ENCODE peak calls at places on chromosomes 1 and 21, in ten cellular contexts. N is MCF 10A, F is endothelial cell, W is WERI-Rb-1, X is left lung, O is astrocyte of the cerebellum, M is HFF-Myc, I is suprapubic skin, L is GM10248, E is OCI-LY7. G is an unnamed sample.

GRCh38 chr1:85274969-85275453 is 1.4 kb downstream of the BCL10 start:
- DNase-seq in N (peak; percentile 78), F (no peak), W (no peak), X (no peak), O (peak; percentile 31), M (peak; percentile 66), I (no peak), L (no peak), E (peak; percentile 30), G (no peak)

GRCh38 chr1:112643080-112643479 is 23.4 kb downstream of the CAPZA1 start:
- DNase-seq in N (no peak), F (no peak), W (no peak), X (no peak), O (no peak), M (no peak), I (no peak), L (no peak), E (no peak), G (no peak)

GRCh38 chr1:90881034-90881433 is 140.8 kb downstream of the ZNF644 start:
- DNase-seq in N (no peak), F (no peak), W (no peak), X (no peak), O (no peak), M (no peak), I (no peak), L (no peak), E (no peak), G (no peak)

GRCh38 chr1:31306278-31306677 is 9.4 kb downstream of the ZCCHC17 start:
- DNase-seq in N (peak; percentile 84), F (no peak), W (no peak), X (no peak), O (peak; percentile 34), M (peak; percentile 87), I (no peak), L (no peak), E (no peak), G (no peak)

GRCh38 chr1:207049974-207050391 is 1.0 kb downstream of the YOD1 start:
- DNase-seq in N (peak; percentile 82), F (no peak), W (peak; percentile 67), X (no peak), O (peak; percentile 13), M (no peak), I (no peak), L (peak; percentile 56), E (peak; percentile 71), G (no peak)

GRCh38 chr1:201145816-201146215 is 8.5 kb downstream of the TMEM9 start:
- DNase-seq in N (no peak), F (no peak), W (peak; percentile 12), X (no peak), O (no peak), M (no peak), I (peak; percentile 36), L (no peak), E (no peak), G (no peak)

GRCh38 chr1:56578963-56579875 is at the start of gene PLPP3:
- DNase-seq in N (peak; percentile 85), F (peak; percentile 73), W (peak; percentile 61), X (peak; percentile 89), O (peak; percentile 91), M (peak; percentile 70), I (peak; percentile 91), L (peak; percentile 31), E (peak; percentile 69), G (peak; percentile 51)

GRCh38 chr1:208835082-208835467 is 590.9 kb upstream of the PLXNA2 start:
- DNase-seq in N (no peak), F (no peak), W (no peak), X (no peak), O (no peak), M (no peak), I (no peak), L (no peak), E (no peak), G (no peak)

GRCh38 chr1:30696831-30697230 is 26.6 kb downstream of the MATN1 start:
- DNase-seq in N (no peak), F (no peak), W (peak; percentile 3), X (peak; percentile 28), O (no peak), M (no peak), I (no peak), L (no peak), E (no peak), G (no peak)

GRCh38 chr21:40625991-40626390 is 221.0 kb downstream of the DSCAM start:
- DNase-seq in N (peak; percentile 13), F (no peak), W (no peak), X (no peak), O (no peak), M (no peak), I (no peak), L (no peak), E (no peak), G (no peak)

GRCh38 chr21:46457801-46458314 is 833 bp upstream of the DIP2A start:
- DNase-seq in N (peak; percentile 42), F (no peak), W (peak; percentile 51), X (peak; percentile 48), O (no peak), M (no peak), I (peak; percentile 81), L (peak; percentile 50), E (peak; percentile 57), G (peak; percentile 19)

GRCh38 chr1:162732094-162732493 is 58.4 kb upstream of the HSD17B7 start:
- DNase-seq in N (no peak), F (no peak), W (no peak), X (no peak), O (no peak), M (no peak), I (no peak), L (no peak), E (no peak), G (no peak)

DNA sequence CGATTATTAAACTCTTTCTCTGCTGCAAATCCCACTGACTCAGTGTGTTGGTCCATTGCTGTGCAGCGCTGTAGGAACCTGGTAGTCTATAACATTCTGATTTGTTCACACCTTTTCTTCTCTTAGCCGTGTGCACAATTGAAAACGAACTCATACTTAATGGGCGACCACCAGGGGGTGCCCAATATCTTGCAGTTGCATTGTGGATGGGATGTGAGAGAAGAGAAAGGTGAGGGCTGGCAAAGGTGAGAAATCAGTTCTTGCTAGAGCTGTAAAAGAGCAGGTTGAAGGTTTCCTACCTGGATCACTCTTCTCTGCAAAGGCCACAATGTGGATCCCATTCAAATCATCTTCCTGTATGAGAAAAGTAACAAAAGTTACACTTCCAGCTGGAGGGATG is 51.0 kb downstream of the CASQ2 start:
- DNase-seq in N (peak; percentile 67), F (peak; percentile 75), W (peak; percentile 56), X (no peak), O (no peak), M (no peak), I (no peak), L (peak; percentile 29), E (peak; percentile 31), G (peak; percentile 25)
- TF ChIP-seq CTCF in N (peak; percentile 42), F (peak; percentile 86), W (peak; percentile 47), X (no peak), O (peak; percentile 40), M (peak; percentile 33), I (peak; percentile 36), L (peak; percentile 47), E (peak; percentile 72), G (peak; percentile 61)

GRCh38 chr1:109773900-109774485 is 10.3 kb upstream of the EPS8L3 start:
- DNase-seq in N (no peak), F (no peak), W (no peak), X (no peak), O (no peak), M (no peak), I (peak; percentile 67), L (no peak), E (no peak), G (no peak)
- TF ChIP-seq CTCF in N (no peak), F (no peak), W (no peak), X (no peak), O (no peak), M (no peak), I (no peak), L (no peak), E (peak; percentile 3), G (no peak)

GRCh38 chr1:153563991-153564390 is 1.7 kb downstream of the S100A2 start:
- DNase-seq in N (peak; percentile 36), F (no peak), W (no peak), X (no peak), O (no peak), M (no peak), I (no peak), L (no peak), E (no peak), G (no peak)

GRCh38 chr1:153565529-153566374 is at the start of gene S100A2:
- DNase-seq in N (peak; percentile 99), F (no peak), W (peak; percentile 71), X (peak; percentile 81), O (peak; percentile 87), M (peak; percentile 72), I (peak; percentile 87), L (peak; percentile 75), E (no peak), G (no peak)

GRCh38 chr1:153568367-153569099 is 2.9 kb upstream of the S100A2 start:
- DNase-seq in N (peak; percentile 98), F (peak; percentile 91), W (peak; percentile 99), X (peak; percentile 90), O (peak; percentile 73), M (peak; percentile 82), I (peak; percentile 96), L (peak; percentile 87), E (peak; percentile 74), G (peak; percentile 86)

GRCh38 chr1:153567621-153568366 is 2.1 kb upstream of the S100A2 start:
- DNase-seq in N (peak; percentile 95), F (no peak), W (peak; percentile 95), X (no peak), O (no peak), M (no peak), I (no peak), L (peak; percentile 12), E (no peak), G (no peak)

DNA sequence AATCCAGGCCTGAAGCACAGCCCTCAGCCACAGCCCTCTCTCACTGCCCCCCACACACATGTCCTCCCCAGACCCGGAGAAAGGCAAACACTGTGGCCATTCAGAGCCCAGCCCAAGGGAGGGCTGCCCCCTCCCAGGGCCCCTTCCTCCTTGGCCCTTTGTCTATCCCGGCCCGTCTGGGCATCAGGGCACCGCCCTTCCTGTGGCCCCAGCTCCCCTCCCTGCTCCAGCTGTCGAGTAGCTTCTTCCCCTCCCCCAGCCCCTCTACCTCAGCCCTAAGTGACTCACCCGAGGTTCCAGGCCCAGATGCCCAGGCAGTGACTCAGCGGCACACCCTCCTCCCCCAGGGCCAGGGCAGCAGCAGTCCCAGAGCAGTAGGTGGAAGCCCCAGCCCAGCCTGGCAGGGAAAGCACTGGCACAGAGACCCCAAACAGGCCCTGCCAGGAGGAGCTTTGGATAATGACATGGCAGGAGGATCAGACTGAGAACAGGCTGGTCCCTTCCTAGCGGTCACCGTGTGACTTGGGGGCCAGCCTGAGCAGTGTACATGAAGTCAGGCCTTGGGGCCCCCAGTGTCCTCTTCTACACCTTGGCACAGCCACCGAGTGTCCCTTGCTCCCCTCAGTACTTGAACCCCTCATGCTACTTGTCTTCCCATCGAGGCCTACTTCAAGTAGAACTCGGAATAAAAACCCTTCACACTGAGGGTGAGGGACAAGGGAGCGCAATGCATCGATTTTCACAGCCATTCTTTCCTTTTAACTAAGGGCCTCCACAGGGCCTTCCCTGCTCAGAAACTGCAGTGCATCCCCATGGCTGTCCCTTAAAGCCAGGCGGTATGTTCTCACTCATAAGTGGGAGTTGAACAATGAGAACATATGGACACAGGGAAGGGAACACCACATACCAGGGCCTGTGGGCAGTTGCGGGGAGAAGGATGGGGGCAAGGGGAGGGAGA is 1.0 kb upstream of the S100A2 start:
- DNase-seq in N (peak; percentile 100), F (no peak), W (peak; percentile 100), X (peak; percentile 98), O (peak; percentile 91), M (peak; percentile 99), I (peak; percentile 99), L (peak; percentile 63), E (no peak), G (peak; percentile 38)
- TF ChIP-seq CTCF in N (no peak), F (no peak), W (no peak), X (peak; percentile 19), O (no peak), M (no peak), I (no peak), L (no peak), E (no peak), G (no peak)

GRCh38 chr1:189220750-189221149 is 1256.9 kb downstream of the BRINP3 start:
- DNase-seq in N (peak; percentile 18), F (no peak), W (no peak), X (no peak), O (no peak), M (no peak), I (no peak), L (no peak), E (no peak), G (no peak)
- TF ChIP-seq CTCF in N (peak; percentile 41), F (peak; percentile 30), W (no peak), X (no peak), O (peak; percentile 38), M (no peak), I (no peak), L (no peak), E (peak; percentile 65), G (peak; percentile 30)

G was measured in progenitor cell of endocrine pancreas.